ENCODE peak calls at places on chromosome 19, in seven cellular contexts. Q is uterus, F is K562, C is body of pancreas, G is A549, J is transverse colon, U is lower leg skin. N is an unnamed sample.

GRCh38 chr19:13844130-13844631 is 32.8 kb upstream of the NANOS3 start:
- DNase-seq in Q (no peak), F (no peak), C (no peak), G (peak), J (no peak), U (no peak), N (no peak)

GRCh38 chr19:15432629-15433518 is 14.1 kb upstream of the AKAP8L start:
- DNase-seq in Q (peak), F (peak), C (peak), G (peak), J (peak), U (peak), N (peak)

GRCh38 chr19:44476559-44477408 is 23.5 kb downstream of the ZNF180 start:
- DNase-seq in Q (no peak), F (peak), C (no peak), G (peak), J (no peak), U (no peak), N (peak)

GRCh38 chr19:50202962-50203280 is 501 bp upstream of the MYH14 start:
- DNase-seq in Q (no peak), F (no peak), C (no peak), G (no peak), J (no peak), U (no peak), N (no peak)

GRCh38 chr19:1154731-1155351 is 19.2 kb downstream of the SBNO2 start:
- DNase-seq in Q (peak), F (no peak), C (peak), G (peak), J (peak), U (peak), N (no peak)

GRCh38 chr19:58279042-58279924 is 528 bp downstream of the ZNF8 start:
- DNase-seq in Q (peak), F (peak), C (peak), G (peak), J (peak), U (peak), N (peak)

GRCh38 chr19:29576761-29577661 is 29.1 kb upstream of the POP4 start:
- DNase-seq in Q (no peak), F (no peak), C (no peak), G (no peak), J (no peak), U (no peak), N (no peak)

GRCh38 chr19:45882652-45883585 is 3.0 kb downstream of the IRF2BP1 start:
- DNase-seq in Q (peak), F (peak), C (peak), G (peak), J (peak), U (peak), N (peak)

GRCh38 chr19:58033741-58034475 is at the start of gene ZSCAN1:
- DNase-seq in Q (peak), F (no peak), C (peak), G (no peak), J (peak), U (peak), N (peak)

GRCh38 chr19:3471954-3472655 is 8.2 kb downstream of the SMIM24 start:
- DNase-seq in Q (peak), F (peak), C (no peak), G (no peak), J (peak), U (no peak), N (peak)

GRCh38 chr19:50061650-50062049 is 35.8 kb downstream of the ZNF473 start:
- DNase-seq in Q (no peak), F (no peak), C (peak), G (no peak), J (no peak), U (no peak), N (no peak)

GRCh38 chr19:45528744-45529453 is 21.6 kb downstream of the VASP start:
- DNase-seq in Q (no peak), F (peak), C (peak), G (peak), J (peak), U (no peak), N (no peak)

GRCh38 chr19:47187797-47188196 is 43.2 kb downstream of the BBC3 start:
- DNase-seq in Q (no peak), F (no peak), C (no peak), G (no peak), J (peak), U (no peak), N (no peak)

GRCh38 chr19:13127811-13128575 is 9.9 kb downstream of the NACC1 start:
- DNase-seq in Q (no peak), F (no peak), C (no peak), G (no peak), J (no peak), U (no peak), N (peak)

GRCh38 chr19:42424712-42425131 is 2.5 kb downstream of the LIPE start:
- DNase-seq in Q (no peak), F (peak), C (no peak), G (no peak), J (no peak), U (no peak), N (no peak)

GRCh38 chr19:19645233-19645870 is 1.9 kb upstream of the GMIP start:
- DNase-seq in Q (no peak), F (no peak), C (no peak), G (no peak), J (no peak), U (no peak), N (no peak)

GRCh38 chr19:23946569-23946968 is 31.9 kb downstream of the ZNF726 start:
- DNase-seq in Q (no peak), F (no peak), C (no peak), G (no peak), J (no peak), U (no peak), N (no peak)

GRCh38 chr19:34256835-34257558 is 2.6 kb downstream of the GARRE1 start:
- DNase-seq in Q (no peak), F (no peak), C (no peak), G (no peak), J (no peak), U (no peak), N (no peak)

GRCh38 chr19:38049105-38049649 is 142.2 kb downstream of the SIPA1L3 start:
- DNase-seq in Q (no peak), F (no peak), C (no peak), G (no peak), J (peak), U (no peak), N (no peak)

GRCh38 chr19:19212866-19213265 is 1.1 kb downstream of the NCAN start:
- DNase-seq in Q (no peak), F (no peak), C (no peak), G (no peak), J (no peak), U (no peak), N (no peak)

GRCh38 chr19:4695224-4695731 is 25.1 kb upstream of the MYDGF start:
- DNase-seq in Q (no peak), F (no peak), C (no peak), G (no peak), J (no peak), U (no peak), N (no peak)

GRCh38 chr19:8494158-8494557 is 8.3 kb downstream of the PRAM1 start:
- DNase-seq in Q (no peak), F (no peak), C (no peak), G (no peak), J (no peak), U (no peak), N (no peak)

GRCh38 chr19:10286803-10287737 is at the start of gene ICAM4:
- DNase-seq in Q (peak), F (peak), C (peak), G (no peak), J (peak), U (no peak), N (peak)

GRCh38 chr19:39839678-39840327 is 5.8 kb upstream of the DYRK1B start:
- DNase-seq in Q (no peak), F (peak), C (no peak), G (no peak), J (no peak), U (no peak), N (no peak)

GRCh38 chr19:39842693-39843435 is 3.3 kb downstream of the FBL start:
- DNase-seq in Q (no peak), F (peak), C (no peak), G (no peak), J (no peak), U (no peak), N (no peak)

GRCh38 chr19:39837978-39838377 is 4.0 kb upstream of the DYRK1B start:
- DNase-seq in Q (no peak), F (no peak), C (no peak), G (no peak), J (no peak), U (no peak), N (no peak)

GRCh38 chr19:39841041-39841440 is 5.1 kb downstream of the FBL start:
- DNase-seq in Q (no peak), F (no peak), C (no peak), G (no peak), J (no peak), U (no peak), N (no peak)

GRCh38 chr19:39840492-39840891 is 5.7 kb downstream of the FBL start:
- DNase-seq in Q (no peak), F (no peak), C (no peak), G (no peak), J (no peak), U (no peak), N (no peak)
- TF ChIP-seq POLR2A in Q (no peak), F (no peak), C (no peak), G (no peak), J (no peak), U (no peak), N (no peak)

GRCh38 chr19:48968179-48968661 is 3.1 kb downstream of the FTL start:
- DNase-seq in Q (no peak), F (no peak), C (no peak), G (no peak), J (no peak), U (no peak), N (no peak)

GRCh38 chr19:48966541-48967345 is 1.6 kb downstream of the FTL start:
- DNase-seq in Q (no peak), F (peak), C (no peak), G (no peak), J (no peak), U (no peak), N (no peak)

GRCh38 chr19:48968813-48969218 is 3.7 kb downstream of the FTL start:
- DNase-seq in Q (no peak), F (peak), C (no peak), G (peak), J (no peak), U (no peak), N (no peak)

GRCh38 chr19:48965806-48966540 is 864 bp downstream of the FTL start:
- DNase-seq in Q (peak), F (peak), C (peak), G (peak), J (peak), U (peak), N (peak)

DNA sequence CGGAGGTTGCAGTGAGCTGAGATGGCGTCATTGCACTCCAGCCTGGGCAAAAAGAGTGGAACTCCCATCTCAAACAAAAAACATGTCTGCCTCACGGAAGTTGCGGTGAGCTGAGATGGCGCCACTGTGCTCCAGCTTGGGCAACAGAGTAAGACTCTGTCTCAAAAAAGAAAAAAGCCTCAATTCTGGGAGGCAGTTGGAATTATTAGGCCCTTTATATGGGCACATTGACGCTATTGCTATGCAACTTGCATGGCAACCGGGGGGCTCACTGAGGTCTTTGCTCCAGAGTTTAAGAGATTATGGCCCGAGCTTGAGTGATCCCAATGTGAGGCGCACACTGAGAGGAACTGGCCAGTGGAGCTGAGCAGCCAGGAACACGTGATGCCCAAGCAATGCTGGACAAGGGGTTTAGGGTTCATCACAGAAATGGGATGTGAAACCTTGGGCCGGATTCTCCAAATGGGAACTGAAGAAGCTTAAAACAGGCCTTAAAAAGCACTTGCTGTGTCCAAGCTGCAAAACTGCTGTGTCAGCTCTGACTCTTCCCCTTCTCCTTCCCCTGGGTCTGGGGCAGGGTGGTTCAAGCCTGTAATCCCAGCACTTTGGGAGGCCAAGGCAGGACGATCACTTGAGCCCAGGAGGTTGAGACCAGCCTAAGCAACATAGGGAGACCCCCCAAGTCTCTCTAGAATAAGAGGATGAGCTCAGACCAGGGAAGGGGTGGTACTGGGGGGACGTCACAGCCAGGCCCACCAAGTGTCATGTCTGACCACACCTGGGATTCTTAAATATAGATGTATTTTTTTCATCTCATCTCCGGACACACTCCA is 2.5 kb downstream of the FTL start:
- DNase-seq in Q (no peak), F (peak), C (peak), G (peak), J (peak), U (no peak), N (peak)
- TF ChIP-seq POLR2A in Q (no peak), F (peak), C (no peak), G (peak), J (no peak), U (no peak), N (peak)

DNA sequence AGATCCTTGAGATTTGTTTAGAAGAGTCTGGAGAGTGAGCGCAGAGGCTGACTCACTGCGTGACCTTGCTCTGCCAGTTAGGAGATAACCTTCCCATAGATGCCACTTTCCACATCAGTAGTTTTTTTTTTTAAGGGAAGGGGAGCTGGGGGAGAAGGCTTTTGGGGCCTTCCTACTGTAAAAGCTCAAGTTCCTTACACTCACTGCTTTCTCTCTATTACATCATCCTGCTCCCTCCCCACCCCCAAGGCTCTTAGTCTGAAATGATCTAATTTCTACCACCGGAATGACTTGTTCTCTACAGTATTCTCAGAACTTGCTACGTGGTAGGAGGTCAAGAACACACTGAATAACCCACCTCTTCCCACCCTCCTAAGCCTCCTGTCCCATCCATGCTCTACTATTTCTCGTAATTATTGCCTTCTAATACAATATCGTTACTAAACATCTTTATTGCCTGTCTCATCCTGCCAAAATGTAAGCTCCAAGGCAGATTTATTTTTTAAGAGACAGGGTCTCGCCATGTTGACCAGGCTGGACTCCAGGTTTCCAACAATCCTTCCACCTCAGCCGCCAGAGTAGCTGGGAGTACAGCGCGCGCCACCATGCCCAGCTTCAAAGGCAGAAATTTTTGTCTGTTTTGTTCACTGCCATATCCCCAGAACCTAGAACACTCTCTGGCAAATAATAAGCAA is 1.2 kb downstream of the LONP1 start:
- DNase-seq in Q (no peak), F (peak), C (peak), G (peak), J (no peak), U (no peak), N (peak)
- TF ChIP-seq POLR2A in Q (no peak), F (peak), C (no peak), G (no peak), J (no peak), U (no peak), N (peak)

GRCh38 chr19:36527873-36528193 is 238 bp downstream of the ZNF260 start:
- DNase-seq in Q (no peak), F (no peak), C (no peak), G (no peak), J (no peak), U (no peak), N (no peak)

GRCh38 chr19:36524617-36525016 is 3.5 kb downstream of the ZNF260 start:
- DNase-seq in Q (no peak), F (no peak), C (no peak), G (no peak), J (no peak), U (no peak), N (no peak)

GRCh38 chr19:36528921-36529518 is 949 bp upstream of the ZNF260 start:
- DNase-seq in Q (no peak), F (peak), C (no peak), G (no peak), J (no peak), U (no peak), N (peak)

GRCh38 chr19:36526581-36526980 is 1.5 kb downstream of the ZNF260 start:
- DNase-seq in Q (no peak), F (no peak), C (no peak), G (no peak), J (no peak), U (no peak), N (no peak)

GRCh38 chr19:36528194-36528920 is at the start of gene ZNF260:
- DNase-seq in Q (peak), F (peak), C (peak), G (peak), J (peak), U (peak), N (peak)
- TF ChIP-seq POLR2A in Q (no peak), F (peak), C (peak), G (peak), J (peak), U (no peak), N (peak)

DNA sequence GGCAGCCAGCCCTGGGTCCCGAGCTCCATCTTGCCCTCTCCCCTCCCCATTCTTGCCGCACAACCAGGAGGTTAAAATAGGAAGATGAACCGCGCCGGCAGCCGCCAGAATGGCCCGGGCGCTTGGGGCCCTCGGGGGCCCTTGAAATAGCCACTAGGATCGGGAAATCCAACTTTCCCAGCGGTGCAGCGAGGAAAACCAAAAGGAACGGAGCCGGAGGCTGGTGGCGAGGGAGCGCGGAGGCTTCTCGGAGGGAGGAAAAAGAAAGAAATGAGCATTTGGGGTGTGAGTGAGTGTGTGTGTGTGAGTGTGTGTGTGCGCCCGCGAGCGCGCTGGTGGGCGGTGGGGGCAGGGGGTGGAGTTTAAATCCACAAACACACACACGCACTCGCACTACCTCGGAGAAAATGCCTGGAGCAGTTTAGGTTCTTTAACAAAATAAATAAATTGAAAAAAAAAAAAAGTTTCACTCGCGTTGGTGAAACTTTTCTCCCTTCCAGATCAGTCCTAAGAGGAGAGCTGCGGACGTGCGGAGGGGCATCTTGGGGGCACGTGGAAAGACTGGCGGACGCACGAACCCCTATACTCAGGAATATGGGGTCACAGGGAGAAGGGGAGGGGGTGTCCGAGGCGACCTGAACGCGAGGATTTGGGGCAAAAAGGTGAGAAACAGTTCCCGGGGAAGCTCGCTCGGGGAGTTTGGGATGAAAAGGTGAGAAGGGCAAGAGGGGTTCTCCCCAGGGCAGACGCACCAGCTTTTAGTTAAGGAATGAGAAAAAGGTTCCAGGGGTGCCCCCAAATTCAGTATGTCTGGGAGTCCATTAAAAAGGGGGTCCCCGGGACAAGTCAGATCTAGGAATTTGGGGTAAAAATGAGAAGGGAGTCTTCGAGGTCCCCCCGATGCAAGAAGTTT is 1.3 kb downstream of the RFX2 start:
- DNase-seq in Q (peak), F (peak), C (peak), G (peak), J (peak), U (peak), N (peak)
- TF ChIP-seq POLR2A in Q (peak), F (no peak), C (no peak), G (no peak), J (peak), U (no peak), N (peak)

GRCh38 chr19:41395355-41395754 is 1.8 kb downstream of the EXOSC5 start:
- DNase-seq in Q (no peak), F (peak), C (no peak), G (no peak), J (no peak), U (no peak), N (no peak)
- TF ChIP-seq POLR2A in Q (no peak), F (no peak), C (no peak), G (no peak), J (no peak), U (no peak), N (no peak)

DNA sequence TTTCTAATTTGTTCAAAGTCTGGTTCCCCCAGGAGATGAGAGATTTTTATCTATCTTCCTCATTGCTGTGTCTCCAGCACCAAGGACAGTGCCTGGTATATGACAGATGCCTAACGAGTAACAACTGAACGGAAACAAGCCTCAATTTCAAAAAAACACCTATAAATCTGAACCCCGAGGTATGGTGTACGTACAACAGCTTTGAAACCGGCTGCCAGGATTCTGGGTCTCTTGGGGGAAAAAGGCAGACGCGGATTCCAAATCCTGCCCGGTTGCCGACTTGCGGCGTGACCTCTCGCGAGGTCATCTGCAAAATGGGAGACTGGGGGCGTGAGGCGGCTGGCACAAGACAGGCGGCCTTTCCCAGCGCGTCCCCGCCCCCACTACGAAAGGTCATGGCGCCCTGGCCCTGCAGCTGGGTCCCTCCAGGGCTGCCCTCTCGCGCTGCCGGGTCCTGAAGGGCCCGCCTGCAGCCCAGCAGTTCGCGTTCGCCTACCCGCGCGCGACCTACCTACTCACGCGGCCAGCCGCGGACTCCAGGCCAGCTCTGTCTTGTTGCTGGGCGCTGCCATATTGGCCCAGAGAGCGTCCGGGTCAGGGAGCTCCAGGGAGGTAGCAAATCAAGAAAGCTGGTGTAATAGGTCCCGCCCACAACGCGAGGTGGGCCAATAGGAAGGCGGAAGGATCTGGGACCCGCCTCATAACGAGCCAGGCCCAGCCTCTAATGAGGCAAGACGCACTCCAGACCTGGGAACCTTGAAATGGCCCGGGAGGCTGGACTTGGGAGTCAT is at the start of gene ECSIT:
- DNase-seq in Q (peak), F (peak), C (peak), G (peak), J (peak), U (peak), N (peak)
- TF ChIP-seq POLR2A in Q (peak), F (peak), C (peak), G (peak), J (peak), U (no peak), N (peak)

N was measured in erythroblast.